ENCODE peak calls at places on chromosomes 4 and X, in eight cellular contexts. One of them, this sample, is unnamed.

GRCh38 chr4:184355111-184355604 is 119.2 kb downstream of the IRF2 start:
- DNase-seq in SHP77: no peak
- DNase-seq in astrocyte of the cerebellum: peak; percentile 48
- DNase-seq in activated CD4-positive, alpha-beta T cell treated with anti-CD3 and anti-CD28 coated beads for 48 hours: no peak
- DNase-seq in fibroblast of mammary gland: peak; percentile 91
- DNase-seq in NCI-H345: no peak
- DNase-seq in stimulated activated CD4-positive, alpha-beta T cell treated with anti-CD3 and anti-CD28 coated beads, TNF-alpha, amount 100 ng/mL, for 48 hours: no peak
- DNase-seq in trophoblast cell: peak; percentile 39
- DNase-seq in this sample: no peak

GRCh38 chr4:157242871-157243270 is 22.3 kb downstream of the GRIA2 start:
- DNase-seq in stimulated activated CD4-positive, alpha-beta T cell treated with anti-CD3 and anti-CD28 coated beads, TNF-alpha, amount 100 ng/mL, for 48 hours: no peak
- DNase-seq in NCI-H345: no peak
- DNase-seq in SHP77: no peak
- DNase-seq in trophoblast cell: no peak
- DNase-seq in fibroblast of mammary gland: no peak
- DNase-seq in astrocyte of the cerebellum: no peak
- DNase-seq in activated CD4-positive, alpha-beta T cell treated with anti-CD3 and anti-CD28 coated beads for 48 hours: no peak
- DNase-seq in this sample: no peak

GRCh38 chr4:3177905-3178304 is 71.1 kb upstream of the MSANTD1 start:
- DNase-seq in activated CD4-positive, alpha-beta T cell treated with anti-CD3 and anti-CD28 coated beads for 48 hours: no peak
- DNase-seq in SHP77: no peak
- DNase-seq in NCI-H345: no peak
- DNase-seq in fibroblast of mammary gland: no peak
- DNase-seq in astrocyte of the cerebellum: no peak
- DNase-seq in stimulated activated CD4-positive, alpha-beta T cell treated with anti-CD3 and anti-CD28 coated beads, TNF-alpha, amount 100 ng/mL, for 48 hours: no peak
- DNase-seq in trophoblast cell: no peak
- DNase-seq in this sample: peak; percentile 45

GRCh38 chr4:73828945-73829344 is 7.5 kb upstream of the CXCL6 start:
- DNase-seq in fibroblast of mammary gland: peak; percentile 81
- DNase-seq in trophoblast cell: no peak
- DNase-seq in SHP77: no peak
- DNase-seq in activated CD4-positive, alpha-beta T cell treated with anti-CD3 and anti-CD28 coated beads for 48 hours: no peak
- DNase-seq in stimulated activated CD4-positive, alpha-beta T cell treated with anti-CD3 and anti-CD28 coated beads, TNF-alpha, amount 100 ng/mL, for 48 hours: no peak
- DNase-seq in astrocyte of the cerebellum: no peak
- DNase-seq in NCI-H345: no peak
- DNase-seq in this sample: no peak

GRCh38 chr4:109979932-109980717 is 67.4 kb downstream of the EGF start:
- DNase-seq in NCI-H345: no peak
- DNase-seq in SHP77: no peak
- DNase-seq in trophoblast cell: peak; percentile 67
- DNase-seq in fibroblast of mammary gland: peak; percentile 51
- DNase-seq in stimulated activated CD4-positive, alpha-beta T cell treated with anti-CD3 and anti-CD28 coated beads, TNF-alpha, amount 100 ng/mL, for 48 hours: no peak
- DNase-seq in astrocyte of the cerebellum: peak; percentile 11
- DNase-seq in activated CD4-positive, alpha-beta T cell treated with anti-CD3 and anti-CD28 coated beads for 48 hours: no peak
- DNase-seq in this sample: no peak

GRCh38 chrX:70079870-70080269 is 17.6 kb downstream of the OTUD6A start:
- DNase-seq in trophoblast cell: no peak
- DNase-seq in astrocyte of the cerebellum: no peak
- DNase-seq in stimulated activated CD4-positive, alpha-beta T cell treated with anti-CD3 and anti-CD28 coated beads, TNF-alpha, amount 100 ng/mL, for 48 hours: no peak
- DNase-seq in NCI-H345: no peak
- DNase-seq in activated CD4-positive, alpha-beta T cell treated with anti-CD3 and anti-CD28 coated beads for 48 hours: no peak
- DNase-seq in fibroblast of mammary gland: no peak
- DNase-seq in SHP77: no peak
- DNase-seq in this sample: no peak

GRCh38 chr4:127868196-127868595 is 12.5 kb upstream of the PLK4 start:
- DNase-seq in astrocyte of the cerebellum: no peak
- DNase-seq in fibroblast of mammary gland: no peak
- DNase-seq in activated CD4-positive, alpha-beta T cell treated with anti-CD3 and anti-CD28 coated beads for 48 hours: no peak
- DNase-seq in NCI-H345: no peak
- DNase-seq in stimulated activated CD4-positive, alpha-beta T cell treated with anti-CD3 and anti-CD28 coated beads, TNF-alpha, amount 100 ng/mL, for 48 hours: no peak
- DNase-seq in trophoblast cell: no peak
- DNase-seq in SHP77: no peak
- DNase-seq in this sample: no peak

GRCh38 chrX:13761606-13762005 is 27.1 kb downstream of the OFD1 start:
- DNase-seq in trophoblast cell: no peak
- DNase-seq in stimulated activated CD4-positive, alpha-beta T cell treated with anti-CD3 and anti-CD28 coated beads, TNF-alpha, amount 100 ng/mL, for 48 hours: no peak
- DNase-seq in activated CD4-positive, alpha-beta T cell treated with anti-CD3 and anti-CD28 coated beads for 48 hours: no peak
- DNase-seq in NCI-H345: no peak
- DNase-seq in astrocyte of the cerebellum: no peak
- DNase-seq in fibroblast of mammary gland: peak; percentile 41
- DNase-seq in SHP77: no peak
- DNase-seq in this sample: no peak

GRCh38 chrX:46637937-46638336 is 64.4 kb downstream of the CHST7 start:
- DNase-seq in stimulated activated CD4-positive, alpha-beta T cell treated with anti-CD3 and anti-CD28 coated beads, TNF-alpha, amount 100 ng/mL, for 48 hours: no peak
- DNase-seq in activated CD4-positive, alpha-beta T cell treated with anti-CD3 and anti-CD28 coated beads for 48 hours: peak; percentile 12
- DNase-seq in NCI-H345: no peak
- DNase-seq in SHP77: no peak
- DNase-seq in fibroblast of mammary gland: peak; percentile 41
- DNase-seq in trophoblast cell: peak; percentile 19
- DNase-seq in astrocyte of the cerebellum: no peak
- DNase-seq in this sample: no peak